ENCODE peak calls at places on chromosomes 2 and 18, in six cellular contexts. One of them, this sample, is unnamed.

GRCh38 chr2:179191110-179191509 is 73.5 kb downstream of the SESTD1 start:
- DNase-seq in aorta: no peak
- DNase-seq in brain microvascular endothelial cell: no peak
- DNase-seq in SJSA1: no peak
- DNase-seq in endodermal cell: no peak
- DNase-seq in fibroblast of mammary gland: no peak
- DNase-seq in this sample: no peak

GRCh38 chr18:21741511-21742322 is 1.1 kb downstream of the MIB1 start:
- DNase-seq in aorta: peak; percentile 62
- DNase-seq in brain microvascular endothelial cell: no peak
- DNase-seq in SJSA1: no peak
- DNase-seq in endodermal cell: peak; percentile 72
- DNase-seq in fibroblast of mammary gland: peak; percentile 30
- DNase-seq in this sample: peak; percentile 14

GRCh38 chr18:48949606-48950535 is 894 bp downstream of the SMAD7 start:
- DNase-seq in aorta: no peak
- DNase-seq in brain microvascular endothelial cell: no peak
- DNase-seq in SJSA1: peak; percentile 40
- DNase-seq in endodermal cell: peak; percentile 84
- DNase-seq in fibroblast of mammary gland: no peak
- DNase-seq in this sample: peak; percentile 69

GRCh38 chr18:33577688-33578370 is at the start of gene ASXL3:
- DNase-seq in aorta: peak; percentile 60
- DNase-seq in brain microvascular endothelial cell: no peak
- DNase-seq in SJSA1: no peak
- DNase-seq in endodermal cell: peak; percentile 61
- DNase-seq in fibroblast of mammary gland: no peak
- DNase-seq in this sample: peak; percentile 65

GRCh38 chr2:231162036-231162345 is 36.4 kb upstream of the ARMC9 start:
- DNase-seq in aorta: no peak
- DNase-seq in brain microvascular endothelial cell: peak; percentile 94
- DNase-seq in SJSA1: peak; percentile 68
- DNase-seq in endodermal cell: no peak
- DNase-seq in fibroblast of mammary gland: peak; percentile 99
- DNase-seq in this sample: no peak

GRCh38 chr2:3612639-3613523 is 18.0 kb downstream of the COLEC11 start:
- DNase-seq in aorta: no peak
- DNase-seq in brain microvascular endothelial cell: no peak
- DNase-seq in SJSA1: no peak
- DNase-seq in endodermal cell: no peak
- DNase-seq in fibroblast of mammary gland: no peak
- DNase-seq in this sample: no peak

GRCh38 chr2:90079374-90079773 is 1387.9 kb downstream of the RPIA start:
- DNase-seq in aorta: no peak
- DNase-seq in brain microvascular endothelial cell: no peak
- DNase-seq in SJSA1: no peak
- DNase-seq in endodermal cell: no peak
- DNase-seq in fibroblast of mammary gland: no peak
- DNase-seq in this sample: no peak

GRCh38 chr18:49678440-49678839 is 116.6 kb downstream of the LIPG start:
- DNase-seq in aorta: no peak
- DNase-seq in brain microvascular endothelial cell: no peak
- DNase-seq in SJSA1: no peak
- DNase-seq in endodermal cell: no peak
- DNase-seq in fibroblast of mammary gland: no peak
- DNase-seq in this sample: peak; percentile 16

GRCh38 chr18:8952796-8953760 is 149.4 kb upstream of the NDUFV2 start:
- DNase-seq in aorta: no peak
- DNase-seq in brain microvascular endothelial cell: peak; percentile 71
- DNase-seq in SJSA1: no peak
- DNase-seq in endodermal cell: no peak
- DNase-seq in fibroblast of mammary gland: peak; percentile 95
- DNase-seq in this sample: no peak

GRCh38 chr2:114550895-114551793 is 108.7 kb downstream of the DPP10 start:
- DNase-seq in aorta: peak; percentile 61
- DNase-seq in brain microvascular endothelial cell: peak; percentile 40
- DNase-seq in SJSA1: no peak
- DNase-seq in endodermal cell: peak; percentile 89
- DNase-seq in fibroblast of mammary gland: peak; percentile 53
- DNase-seq in this sample: peak; percentile 84

GRCh38 chr2:28664120-28664842 is 87.3 kb upstream of the PPP1CB start:
- DNase-seq in aorta: peak; percentile 51
- DNase-seq in brain microvascular endothelial cell: no peak
- DNase-seq in SJSA1: no peak
- DNase-seq in endodermal cell: no peak
- DNase-seq in fibroblast of mammary gland: peak; percentile 33
- DNase-seq in this sample: peak; percentile 92

GRCh38 chr18:74546007-74546406 is 11.7 kb downstream of the CNDP1 start:
- DNase-seq in aorta: no peak
- DNase-seq in brain microvascular endothelial cell: no peak
- DNase-seq in SJSA1: no peak
- DNase-seq in endodermal cell: no peak
- DNase-seq in fibroblast of mammary gland: no peak
- DNase-seq in this sample: no peak

GRCh38 chr2:209208211-209208610 is 215.6 kb upstream of the MAP2 start:
- DNase-seq in aorta: peak; percentile 30
- DNase-seq in brain microvascular endothelial cell: no peak
- DNase-seq in SJSA1: no peak
- DNase-seq in endodermal cell: peak; percentile 64
- DNase-seq in fibroblast of mammary gland: peak; percentile 9
- DNase-seq in this sample: peak; percentile 20

GRCh38 chr2:43021791-43022500 is 204.5 kb downstream of the ZFP36L2 start:
- DNase-seq in aorta: peak; percentile 39
- DNase-seq in brain microvascular endothelial cell: no peak
- DNase-seq in SJSA1: no peak
- DNase-seq in endodermal cell: peak; percentile 87
- DNase-seq in fibroblast of mammary gland: no peak
- DNase-seq in this sample: peak; percentile 71

GRCh38 chr18:37385846-37386435 is 179.7 kb downstream of the CELF4 start:
- DNase-seq in aorta: no peak
- DNase-seq in brain microvascular endothelial cell: no peak
- DNase-seq in SJSA1: no peak
- DNase-seq in endodermal cell: no peak
- DNase-seq in fibroblast of mammary gland: peak; percentile 48
- DNase-seq in this sample: peak; percentile 35

GRCh38 chr2:106026271-106027190 is 167.6 kb downstream of the UXS1 start:
- DNase-seq in aorta: no peak
- DNase-seq in brain microvascular endothelial cell: no peak
- DNase-seq in SJSA1: no peak
- DNase-seq in endodermal cell: no peak
- DNase-seq in fibroblast of mammary gland: no peak
- DNase-seq in this sample: no peak

GRCh38 chr2:69694894-69695849 is 46.8 kb upstream of the ANXA4 start:
- DNase-seq in aorta: no peak
- DNase-seq in brain microvascular endothelial cell: peak; percentile 67
- DNase-seq in SJSA1: no peak
- DNase-seq in endodermal cell: no peak
- DNase-seq in fibroblast of mammary gland: peak; percentile 56
- DNase-seq in this sample: no peak
- H3K4me3 ChIP-seq in aorta: no peak overlapping the region
- H3K4me3 ChIP-seq in brain microvascular endothelial cell: no peak overlapping the region
- H3K4me3 ChIP-seq in SJSA1: no peak overlapping the region
- H3K4me3 ChIP-seq in endodermal cell: no peak overlapping the region
- H3K4me3 ChIP-seq in fibroblast of mammary gland: no peak overlapping the region
- H3K4me3 ChIP-seq in this sample: no peak overlapping the region

GRCh38 chr18:26549103-26549485 is 741 bp upstream of the KCTD1 start:
- DNase-seq in aorta: peak; percentile 54
- DNase-seq in brain microvascular endothelial cell: no peak
- DNase-seq in SJSA1: peak; percentile 49
- DNase-seq in endodermal cell: peak; percentile 83
- DNase-seq in fibroblast of mammary gland: peak; percentile 43
- DNase-seq in this sample: peak; percentile 28

GRCh38 chr18:26548144-26549102 is at the start of gene KCTD1:
- DNase-seq in aorta: peak; percentile 89
- DNase-seq in brain microvascular endothelial cell: peak; percentile 86
- DNase-seq in SJSA1: peak; percentile 82
- DNase-seq in endodermal cell: peak; percentile 96
- DNase-seq in fibroblast of mammary gland: peak; percentile 83
- DNase-seq in this sample: peak; percentile 88

GRCh38 chr18:26553943-26554342 is 5.6 kb upstream of the KCTD1 start:
- DNase-seq in aorta: no peak
- DNase-seq in brain microvascular endothelial cell: no peak
- DNase-seq in SJSA1: no peak
- DNase-seq in endodermal cell: no peak
- DNase-seq in fibroblast of mammary gland: no peak
- DNase-seq in this sample: no peak

GRCh38 chr18:26549486-26550435 is 1.4 kb upstream of the KCTD1 start:
- DNase-seq in aorta: peak; percentile 79
- DNase-seq in brain microvascular endothelial cell: no peak
- DNase-seq in SJSA1: peak; percentile 73
- DNase-seq in endodermal cell: peak; percentile 84
- DNase-seq in fibroblast of mammary gland: peak; percentile 68
- DNase-seq in this sample: peak; percentile 28

GRCh38 chr18:26551217-26551708 is 2.9 kb upstream of the KCTD1 start:
- DNase-seq in aorta: no peak
- DNase-seq in brain microvascular endothelial cell: no peak
- DNase-seq in SJSA1: no peak
- DNase-seq in endodermal cell: no peak
- DNase-seq in fibroblast of mammary gland: no peak
- DNase-seq in this sample: no peak
- H3K4me3 ChIP-seq in aorta: peak overlapping the region; percentile 40
- H3K4me3 ChIP-seq in brain microvascular endothelial cell: peak overlapping the region; percentile 26
- H3K4me3 ChIP-seq in SJSA1: no peak overlapping the region
- H3K4me3 ChIP-seq in endodermal cell: peak overlapping the region; percentile 82
- H3K4me3 ChIP-seq in fibroblast of mammary gland: no peak overlapping the region
- H3K4me3 ChIP-seq in this sample: no peak overlapping the region

GRCh38 chr2:85770786-85771409 is 17.1 kb downstream of the ATOH8 start:
- DNase-seq in aorta: no peak
- DNase-seq in brain microvascular endothelial cell: no peak
- DNase-seq in SJSA1: no peak
- DNase-seq in endodermal cell: no peak
- DNase-seq in fibroblast of mammary gland: no peak
- DNase-seq in this sample: no peak

GRCh38 chr2:85773692-85774091 is 19.9 kb downstream of the ATOH8 start:
- DNase-seq in aorta: no peak
- DNase-seq in brain microvascular endothelial cell: no peak
- DNase-seq in SJSA1: no peak
- DNase-seq in endodermal cell: no peak
- DNase-seq in fibroblast of mammary gland: no peak
- DNase-seq in this sample: no peak

GRCh38 chr2:85772841-85773491 is 19.2 kb downstream of the ATOH8 start:
- DNase-seq in aorta: no peak
- DNase-seq in brain microvascular endothelial cell: no peak
- DNase-seq in SJSA1: peak; percentile 84
- DNase-seq in endodermal cell: no peak
- DNase-seq in fibroblast of mammary gland: peak; percentile 28
- DNase-seq in this sample: no peak

GRCh38 chr2:85771486-85771885 is 17.7 kb downstream of the ATOH8 start:
- DNase-seq in aorta: no peak
- DNase-seq in brain microvascular endothelial cell: no peak
- DNase-seq in SJSA1: no peak
- DNase-seq in endodermal cell: no peak
- DNase-seq in fibroblast of mammary gland: no peak
- DNase-seq in this sample: no peak

GRCh38 chr2:85772019-85772745 is 18.4 kb downstream of the ATOH8 start:
- DNase-seq in aorta: peak; percentile 98
- DNase-seq in brain microvascular endothelial cell: peak; percentile 99
- DNase-seq in SJSA1: peak; percentile 100
- DNase-seq in endodermal cell: peak; percentile 75
- DNase-seq in fibroblast of mammary gland: peak; percentile 100
- DNase-seq in this sample: peak; percentile 63
- H3K4me3 ChIP-seq in aorta: no peak overlapping the region
- H3K4me3 ChIP-seq in brain microvascular endothelial cell: peak overlapping the region; percentile 17
- H3K4me3 ChIP-seq in SJSA1: peak overlapping the region; percentile 8
- H3K4me3 ChIP-seq in endodermal cell: no peak overlapping the region
- H3K4me3 ChIP-seq in fibroblast of mammary gland: no peak overlapping the region
- H3K4me3 ChIP-seq in this sample: no peak overlapping the region

GRCh38 chr2:238791345-238791744 is 56.5 kb upstream of the TWIST2 start:
- DNase-seq in aorta: no peak
- DNase-seq in brain microvascular endothelial cell: no peak
- DNase-seq in SJSA1: no peak
- DNase-seq in endodermal cell: no peak
- DNase-seq in fibroblast of mammary gland: no peak
- DNase-seq in this sample: no peak
- H3K4me3 ChIP-seq in aorta: no peak overlapping the region
- H3K4me3 ChIP-seq in brain microvascular endothelial cell: no peak overlapping the region
- H3K4me3 ChIP-seq in SJSA1: no peak overlapping the region
- H3K4me3 ChIP-seq in endodermal cell: no peak overlapping the region
- H3K4me3 ChIP-seq in fibroblast of mammary gland: no peak overlapping the region
- H3K4me3 ChIP-seq in this sample: no peak overlapping the region

DNA sequence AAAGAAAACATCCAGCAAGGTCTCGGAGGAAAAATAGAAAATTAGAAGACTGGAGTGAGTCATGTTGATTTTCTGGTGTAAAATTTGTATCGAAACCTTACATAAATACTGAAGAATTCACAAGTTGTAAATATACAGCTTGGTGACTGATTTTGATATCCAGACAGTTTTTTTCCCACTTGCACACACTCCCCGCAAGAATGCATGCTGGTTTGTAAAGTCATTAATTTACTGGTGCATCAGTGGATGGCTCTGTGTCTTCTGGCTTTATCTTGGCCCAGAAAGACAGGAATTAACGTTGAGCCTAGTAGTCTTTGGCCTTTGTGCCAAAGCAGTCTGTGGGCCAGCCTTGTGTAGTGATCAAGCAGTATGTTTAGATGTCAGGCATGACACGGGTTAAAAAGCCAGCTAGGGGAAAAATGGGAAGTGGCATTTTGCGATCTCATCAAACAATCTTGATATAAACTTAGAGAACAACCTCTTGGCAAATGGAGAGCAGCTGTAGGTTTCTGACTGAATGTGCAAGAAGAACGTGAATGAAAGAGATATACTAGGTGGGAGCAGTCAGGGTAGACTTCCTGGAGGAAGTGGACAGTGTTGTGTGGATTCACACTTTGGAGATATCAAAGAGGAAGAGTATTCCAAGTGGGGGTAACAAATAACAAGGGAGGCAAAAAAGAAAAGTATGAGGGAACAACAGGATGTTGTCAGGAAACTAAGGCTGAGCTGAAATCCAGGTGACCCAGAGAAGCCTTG is 22.7 kb upstream of the CASP8 start:
- DNase-seq in aorta: no peak
- DNase-seq in brain microvascular endothelial cell: no peak
- DNase-seq in SJSA1: no peak
- DNase-seq in endodermal cell: no peak
- DNase-seq in fibroblast of mammary gland: no peak
- DNase-seq in this sample: no peak
- H3K4me3 ChIP-seq in aorta: no peak overlapping the region
- H3K4me3 ChIP-seq in brain microvascular endothelial cell: no peak overlapping the region
- H3K4me3 ChIP-seq in SJSA1: no peak overlapping the region
- H3K4me3 ChIP-seq in endodermal cell: no peak overlapping the region
- H3K4me3 ChIP-seq in fibroblast of mammary gland: no peak overlapping the region
- H3K4me3 ChIP-seq in this sample: no peak overlapping the region

This sample was measured in small intestine.